ENCODE peak calls at places on chromosomes 3 and 15, in four cellular contexts. K is K562, T is HCT116, O is GM12878. A is an unnamed sample. For H3K4me1, the result is how much of the 10 kb centered on the place peaks cover.

GRCh38 chr3:126432901-126433480 is 38.3 kb downstream of the CFAP100 start:
- ATAC-seq in K (no peak), T (no peak), O (no peak), A (no peak)

GRCh38 chr3:46114324-46114988 is 87.2 kb upstream of the XCR1 start:
- ATAC-seq in K (no peak), T (no peak), O (no peak), A (peak)

GRCh38 chr3:48595526-48596121 is 495 bp upstream of the COL7A1 start:
- ATAC-seq in K (peak), T (peak), O (peak), A (peak)

GRCh38 chr3:100561459-100562158 is 47.8 kb upstream of the ADGRG7 start:
- ATAC-seq in K (no peak), T (no peak), O (no peak), A (peak)

GRCh38 chr3:123412811-123413588 is 35.9 kb downstream of the ADCY5 start:
- ATAC-seq in K (no peak), T (no peak), O (no peak), A (peak)

GRCh38 chr15:76905855-76906254 is 715 bp upstream of the SCAPER start:
- ATAC-seq in K (no peak), T (no peak), O (no peak), A (no peak)

GRCh38 chr15:57647791-57648130 is 56.1 kb downstream of the MYZAP start:
- ATAC-seq in K (no peak), T (no peak), O (peak), A (peak)

GRCh38 chr15:89576417-89576773 is 1.1 kb downstream of the TICRR start:
- ATAC-seq in K (no peak), T (no peak), O (no peak), A (no peak)

GRCh38 chr15:39358441-39359041 is 222.3 kb upstream of the THBS1 start:
- ATAC-seq in K (peak), T (no peak), O (peak), A (peak)

GRCh38 chr15:33963831-33964664 is 4.2 kb upstream of the CHRM5 start:
- ATAC-seq in K (peak), T (peak), O (peak), A (no peak)

GRCh38 chr3:13219077-13219901 is 146.1 kb upstream of the IQSEC1 start:
- ATAC-seq in K (no peak), T (no peak), O (no peak), A (no peak)

GRCh38 chr3:41846850-41847249 is 115.1 kb downstream of the ULK4 start:
- ATAC-seq in K (no peak), T (no peak), O (peak), A (no peak)

GRCh38 chr15:66588537-66588936 is 22.7 kb upstream of the LCTL start:
- ATAC-seq in K (peak), T (peak), O (peak), A (no peak)

GRCh38 chr15:69559440-69560215 is 107.0 kb downstream of the RPLP1 start:
- ATAC-seq in K (no peak), T (no peak), O (no peak), A (no peak)

GRCh38 chr15:78925956-78926743 is 18.7 kb downstream of the CTSH start:
- ATAC-seq in K (no peak), T (peak), O (peak), A (no peak)
- TF ChIP-seq POLR2AphosphoS5 in K (no peak), T (no peak), O (peak), A (no peak)

DNA sequence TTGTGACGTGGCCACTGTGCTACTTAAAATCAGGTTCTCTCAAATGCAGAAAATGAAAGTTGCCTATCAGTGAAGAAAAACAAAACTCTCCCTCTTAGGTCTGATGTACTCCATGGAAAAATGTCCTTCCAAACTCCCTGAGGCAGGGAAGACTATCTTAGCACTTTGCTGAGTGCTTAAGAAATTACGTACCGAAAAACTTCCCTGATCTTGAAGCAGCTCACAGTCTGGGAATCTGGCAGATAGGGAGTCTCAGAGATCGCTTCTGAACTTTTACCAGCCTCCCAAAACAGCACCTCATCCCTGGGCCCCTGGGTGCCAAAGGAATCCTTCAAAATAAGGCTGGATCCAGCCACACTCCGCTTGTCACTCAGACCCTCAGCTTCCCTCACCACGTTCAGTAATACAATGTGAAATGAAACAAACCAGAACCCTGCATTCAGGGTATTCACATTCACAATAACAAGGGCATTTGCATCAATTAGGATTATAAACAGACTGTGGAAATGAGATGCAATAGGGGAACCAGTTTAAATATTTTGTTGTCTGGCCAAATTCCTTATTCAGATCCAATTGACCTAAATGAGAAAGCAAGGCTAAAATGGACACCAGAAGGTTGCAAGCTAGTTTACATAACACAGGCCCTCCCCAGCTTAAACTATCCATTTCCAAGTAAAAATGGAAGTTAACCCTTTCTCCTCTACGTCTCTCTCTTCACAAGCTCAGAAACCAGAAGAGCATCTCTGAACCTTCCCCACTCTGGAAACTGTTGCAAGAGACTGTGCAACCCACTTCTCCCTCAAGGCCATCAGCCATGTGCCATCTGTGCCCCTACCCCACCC is 20.9 kb downstream of the OSBPL10 start:
- ATAC-seq in K (no peak), T (no peak), O (peak), A (no peak)
- H3K4me1 ChIP-seq in K (under half), T (under half), O (under half), A (under half)

GRCh38 chr3:151501171-151501790 is 40.4 kb upstream of the IGSF10 start:
- ATAC-seq in K (no peak), T (no peak), O (no peak), A (no peak)
- H3K4me3 ChIP-seq in K (no peak), T (no peak), O (no peak), A (no peak)

GRCh38 chr3:16484216-16484615 is 29.3 kb downstream of the RFTN1 start:
- ATAC-seq in K (no peak), T (no peak), O (no peak), A (peak)
- TF ChIP-seq POLR2AphosphoS5 in K (no peak), T (no peak), O (no peak), A (no peak)

GRCh38 chr15:60376677-60377095 is 21.1 kb downstream of the ANXA2 start:
- ATAC-seq in K (no peak), T (no peak), O (no peak), A (no peak)
- H3K4me1 ChIP-seq in K (under half), T (half or more), O (under half), A (under half)

DNA sequence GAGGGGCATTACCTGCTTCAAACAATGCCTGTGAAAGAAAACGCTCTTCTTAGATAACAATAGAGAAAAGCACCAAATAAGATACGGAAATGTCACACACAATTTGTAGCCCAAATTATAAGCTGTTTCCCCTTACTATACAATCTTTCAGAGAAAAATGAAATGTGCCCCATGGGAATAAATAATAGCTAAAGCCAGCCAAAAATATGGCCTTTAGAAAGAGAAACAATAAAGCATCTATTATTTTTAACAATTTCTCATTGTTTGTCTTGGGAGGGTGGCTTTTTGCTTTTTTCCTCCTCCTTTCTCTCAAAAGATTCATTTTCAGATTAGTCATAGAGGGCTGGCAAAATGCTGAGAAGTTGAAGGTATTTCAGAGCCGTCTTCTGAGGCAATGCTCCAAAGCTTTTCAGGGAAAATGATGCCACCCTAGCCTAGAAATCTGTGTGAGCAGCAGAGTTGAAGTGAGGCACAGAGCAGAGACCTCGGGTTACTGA is 86.2 kb upstream of the PRICKLE2 start:
- ATAC-seq in K (no peak), T (no peak), O (no peak), A (peak)
- H3K4me3 ChIP-seq in K (no peak), T (no peak), O (no peak), A (no peak)